ENCODE peak calls at places on chromosomes 2 and 18, in six cellular contexts. One of them, this sample, is unnamed. For H3K4me1, the result is how much of the 10 kb centered on the place peaks cover.

GRCh38 chr2:201180010-201180409 is 2.9 kb upstream of the CASP10 start:
- DNase-seq in GM12878: no peak
- DNase-seq in K562: no peak
- DNase-seq in HepG2: peak
- DNase-seq in HCT116: no peak
- DNase-seq in H1: no peak
- DNase-seq in this sample: no peak

GRCh38 chr2:225072444-225072843 is 30.2 kb upstream of the DOCK10 start:
- DNase-seq in GM12878: no peak
- DNase-seq in K562: no peak
- DNase-seq in HepG2: no peak
- DNase-seq in HCT116: no peak
- DNase-seq in H1: no peak
- DNase-seq in this sample: peak

GRCh38 chr18:68519341-68519740 is 195.6 kb downstream of the TMX3 start:
- DNase-seq in GM12878: no peak
- DNase-seq in K562: no peak
- DNase-seq in HepG2: no peak
- DNase-seq in HCT116: no peak
- DNase-seq in H1: no peak
- DNase-seq in this sample: no peak

GRCh38 chr2:219057709-219058540 is 2.8 kb downstream of the IHH start:
- DNase-seq in GM12878: no peak
- DNase-seq in K562: peak
- DNase-seq in HepG2: peak
- DNase-seq in HCT116: peak
- DNase-seq in H1: peak
- DNase-seq in this sample: peak

GRCh38 chr2:234905547-234906260 is 46.1 kb upstream of the SH3BP4 start:
- DNase-seq in GM12878: no peak
- DNase-seq in K562: no peak
- DNase-seq in HepG2: no peak
- DNase-seq in HCT116: no peak
- DNase-seq in H1: no peak
- DNase-seq in this sample: no peak

GRCh38 chr2:85737481-85737880 is 16.3 kb upstream of the ATOH8 start:
- DNase-seq in GM12878: no peak
- DNase-seq in K562: no peak
- DNase-seq in HepG2: peak
- DNase-seq in HCT116: no peak
- DNase-seq in H1: no peak
- DNase-seq in this sample: no peak

GRCh38 chr2:232328038-232328435 is 50.5 kb upstream of the ALPP start:
- DNase-seq in GM12878: peak
- DNase-seq in K562: no peak
- DNase-seq in HepG2: no peak
- DNase-seq in HCT116: no peak
- DNase-seq in H1: no peak
- DNase-seq in this sample: no peak

GRCh38 chr18:22705328-22705727 is 227.8 kb upstream of the RBBP8 start:
- DNase-seq in GM12878: no peak
- DNase-seq in K562: no peak
- DNase-seq in HepG2: no peak
- DNase-seq in HCT116: no peak
- DNase-seq in H1: no peak
- DNase-seq in this sample: no peak

GRCh38 chr18:43780782-43781340 is 503.6 kb upstream of the SYT4 start:
- DNase-seq in GM12878: no peak
- DNase-seq in K562: no peak
- DNase-seq in HepG2: no peak
- DNase-seq in HCT116: no peak
- DNase-seq in H1: no peak
- DNase-seq in this sample: no peak

GRCh38 chr2:1654696-1655374 is 89.5 kb downstream of the PXDN start:
- DNase-seq in GM12878: no peak
- DNase-seq in K562: no peak
- DNase-seq in HepG2: no peak
- DNase-seq in HCT116: no peak
- DNase-seq in H1: no peak
- DNase-seq in this sample: no peak

GRCh38 chr18:37441821-37442220 is 123.8 kb downstream of the CELF4 start:
- DNase-seq in GM12878: no peak
- DNase-seq in K562: no peak
- DNase-seq in HepG2: no peak
- DNase-seq in HCT116: no peak
- DNase-seq in H1: no peak
- DNase-seq in this sample: no peak

GRCh38 chr2:239307921-239308620 is 92.7 kb downstream of the HDAC4 start:
- DNase-seq in GM12878: no peak
- DNase-seq in K562: no peak
- DNase-seq in HepG2: no peak
- DNase-seq in HCT116: no peak
- DNase-seq in H1: no peak
- DNase-seq in this sample: no peak
- H3K9ac ChIP-seq in GM12878: no peak
- H3K9ac ChIP-seq in K562: no peak
- H3K9ac ChIP-seq in HepG2: no peak
- H3K9ac ChIP-seq in HCT116: no peak
- H3K9ac ChIP-seq in H1: no peak
- H3K9ac ChIP-seq in this sample: no peak

GRCh38 chr2:61109291-61109690 is 43.6 kb downstream of the SANBR start:
- DNase-seq in GM12878: no peak
- DNase-seq in K562: no peak
- DNase-seq in HepG2: no peak
- DNase-seq in HCT116: no peak
- DNase-seq in H1: no peak
- DNase-seq in this sample: no peak
- TF ChIP-seq ZNF274 in GM12878: no peak
- TF ChIP-seq ZNF274 in K562: no peak
- TF ChIP-seq ZNF274 in HepG2: no peak
- TF ChIP-seq ZNF274 in HCT116: no peak
- TF ChIP-seq ZNF274 in H1: no peak
- TF ChIP-seq ZNF274 in this sample: no peak

DNA sequence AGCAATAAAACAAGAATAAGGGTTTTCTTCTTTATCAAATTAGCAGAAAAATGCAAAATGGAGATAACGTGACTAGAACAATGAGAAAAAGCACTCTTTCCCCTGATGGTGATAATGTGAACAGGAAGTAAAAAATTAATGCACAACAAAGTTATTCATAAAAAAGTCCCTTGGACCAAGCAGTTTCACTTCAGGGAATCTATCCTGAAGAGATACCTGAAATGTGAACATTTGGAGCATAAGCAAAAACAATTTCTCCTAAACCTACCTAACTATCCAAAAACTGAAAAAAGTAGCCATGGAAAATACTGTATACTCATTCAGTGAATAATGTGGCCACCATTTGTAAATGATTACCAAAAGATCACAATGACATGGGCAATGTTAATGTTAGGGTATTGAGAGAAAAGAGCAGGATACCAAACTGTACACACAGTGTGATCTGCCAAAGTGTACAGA is 48.7 kb downstream of the TRIP12 start:
- DNase-seq in GM12878: peak
- DNase-seq in K562: no peak
- DNase-seq in HepG2: no peak
- DNase-seq in HCT116: no peak
- DNase-seq in H1: no peak
- DNase-seq in this sample: no peak
- H3K4me1 ChIP-seq in GM12878: under half
- H3K4me1 ChIP-seq in K562: under half
- H3K4me1 ChIP-seq in HepG2: under half
- H3K4me1 ChIP-seq in HCT116: under half
- H3K4me1 ChIP-seq in H1: under half
- H3K4me1 ChIP-seq in this sample: under half

DNA sequence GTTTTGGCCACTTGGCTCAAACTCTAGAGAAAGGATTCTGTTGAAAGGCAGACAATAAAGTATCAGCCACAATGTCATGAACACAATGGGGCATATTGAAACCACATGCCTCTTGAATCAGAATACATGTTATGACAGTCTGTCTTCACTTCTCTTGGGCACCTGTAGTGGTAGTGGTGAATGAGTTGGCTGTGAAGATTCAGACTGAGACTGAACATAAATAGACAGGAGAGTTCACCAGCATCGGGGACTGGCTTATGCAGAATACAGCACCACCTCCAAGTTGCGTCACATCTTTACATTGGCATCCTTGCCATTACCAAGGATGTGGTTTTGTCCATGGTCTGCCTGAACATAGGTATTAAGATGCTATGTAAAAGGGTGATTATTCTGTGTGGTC is 336.8 kb downstream of the MYCN start:
- DNase-seq in GM12878: no peak
- DNase-seq in K562: no peak
- DNase-seq in HepG2: no peak
- DNase-seq in HCT116: no peak
- DNase-seq in H1: no peak
- DNase-seq in this sample: no peak
- H3K9ac ChIP-seq in GM12878: no peak
- H3K9ac ChIP-seq in K562: no peak
- H3K9ac ChIP-seq in HepG2: no peak
- H3K9ac ChIP-seq in HCT116: no peak
- H3K9ac ChIP-seq in H1: no peak
- H3K9ac ChIP-seq in this sample: no peak